ENCODE peak calls at places on chromosomes 12 and 14, in five cellular contexts. M is heart right ventricle, C is upper lobe of right lung, X is psoas muscle, Q is mammary epithelial cell. L is an unnamed sample.

GRCh38 chr14:102279688-102280348 is 25.1 kb downstream of the MOK start:
- DNase-seq in M (no peak), C (no peak), X (no peak), Q (peak; percentile 98), L (no peak)

GRCh38 chr14:66240112-66240511 is 246.1 kb upstream of the CCDC196 start:
- DNase-seq in M (no peak), C (no peak), X (no peak), Q (peak; percentile 27), L (no peak)

GRCh38 chr12:94145231-94145979 is 3.0 kb upstream of the PLXNC1 start:
- DNase-seq in M (no peak), C (no peak), X (no peak), Q (no peak), L (no peak)

GRCh38 chr12:53476769-53477209 is 22.5 kb downstream of the MAP3K12 start:
- DNase-seq in M (no peak), C (no peak), X (no peak), Q (no peak), L (no peak)

GRCh38 chr14:24481622-24482324 is 26.3 kb downstream of the CMA1 start:
- DNase-seq in M (peak; percentile 29), C (peak; percentile 69), X (no peak), Q (peak; percentile 33), L (no peak)

GRCh38 chr14:57486767-57487379 is 6.8 kb downstream of the CCDC198 start:
- DNase-seq in M (no peak), C (no peak), X (no peak), Q (peak; percentile 32), L (no peak)

GRCh38 chr12:11986165-11986564 is 84.6 kb upstream of the BCL2L14 start:
- DNase-seq in M (no peak), C (no peak), X (no peak), Q (no peak), L (no peak)

GRCh38 chr14:95885866-95886265 is 9.2 kb downstream of the TUNAR start:
- DNase-seq in M (no peak), C (no peak), X (no peak), Q (no peak), L (no peak)

GRCh38 chr12:106919910-106920544 is 35.7 kb upstream of the TMEM263 start:
- DNase-seq in M (no peak), C (no peak), X (no peak), Q (no peak), L (no peak)

GRCh38 chr14:72466325-72466724 is 427.6 kb downstream of the DPF3 start:
- DNase-seq in M (no peak), C (no peak), X (no peak), Q (no peak), L (no peak)

GRCh38 chr14:96106891-96107290 is 67.7 kb downstream of the C14orf132 start:
- DNase-seq in M (no peak), C (no peak), X (no peak), Q (no peak), L (no peak)

GRCh38 chr12:33605776-33606175 is 166.2 kb upstream of the SYT10 start:
- DNase-seq in M (no peak), C (no peak), X (no peak), Q (peak; percentile 30), L (no peak)

GRCh38 chr12:88325076-88325827 is 183.1 kb downstream of the TMTC3 start:
- DNase-seq in M (no peak), C (no peak), X (no peak), Q (peak; percentile 93), L (no peak)

GRCh38 chr12:52214421-52214802 is 18.6 kb upstream of the KRT7 start:
- DNase-seq in M (no peak), C (peak; percentile 66), X (no peak), Q (no peak), L (no peak)

GRCh38 chr12:44717612-44718011 is 158.5 kb downstream of the NELL2 start:
- DNase-seq in M (no peak), C (no peak), X (no peak), Q (no peak), L (no peak)

GRCh38 chr12:89181271-89181920 is 170.9 kb downstream of the DUSP6 start:
- DNase-seq in M (no peak), C (no peak), X (no peak), Q (peak; percentile 91), L (no peak)

GRCh38 chr12:119593578-119594398 is at the start of gene TMEM233:
- DNase-seq in M (peak; percentile 23), C (no peak), X (peak; percentile 94), Q (no peak), L (peak; percentile 24)

GRCh38 chr12:30450872-30451271 is 244.8 kb downstream of the IPO8 start:
- DNase-seq in M (no peak), C (no peak), X (no peak), Q (no peak), L (no peak)

GRCh38 chr12:1579626-1580025 is 14.8 kb downstream of the FBXL14 start:
- DNase-seq in M (no peak), C (no peak), X (no peak), Q (no peak), L (no peak)

GRCh38 chr12:1581973-1582708 is 12.2 kb downstream of the FBXL14 start:
- DNase-seq in M (no peak), C (no peak), X (no peak), Q (no peak), L (no peak)

GRCh38 chr12:1580036-1580435 is 14.3 kb downstream of the FBXL14 start:
- DNase-seq in M (no peak), C (no peak), X (no peak), Q (no peak), L (no peak)

GRCh38 chr12:1582709-1583050 is 11.7 kb downstream of the FBXL14 start:
- DNase-seq in M (no peak), C (no peak), X (no peak), Q (no peak), L (no peak)

GRCh38 chr12:1580526-1580925 is 13.9 kb downstream of the FBXL14 start:
- DNase-seq in M (no peak), C (no peak), X (no peak), Q (no peak), L (no peak)
- H3K4me1 ChIP-seq in M (peaks cover 45% of the 10 kb centered on the region), C (peaks cover 10% of the 10 kb centered on the region), X (peaks cover 2% of the 10 kb centered on the region), Q (peaks cover 7% of the 10 kb centered on the region), L (peaks cover 45% of the 10 kb centered on the region)

DNA sequence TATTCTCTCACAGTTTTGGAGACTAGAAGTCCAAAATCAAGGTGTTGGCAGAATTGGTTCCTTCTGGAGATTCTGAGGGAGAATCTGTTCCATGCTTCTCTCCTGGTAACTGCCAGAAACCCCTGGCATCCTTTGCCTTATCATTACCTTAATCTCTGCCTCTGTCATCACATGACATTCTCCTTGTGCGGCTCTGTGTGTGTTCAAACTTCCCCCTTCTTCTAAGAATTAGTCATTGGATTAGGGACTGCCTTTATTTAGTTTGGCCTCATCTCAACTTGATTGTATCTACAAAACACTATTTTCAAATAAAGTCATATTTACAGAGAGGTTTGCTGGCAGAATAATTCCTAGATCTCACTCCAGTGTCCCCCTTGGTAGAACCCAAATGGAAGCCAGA is 68.9 kb downstream of the ZNF641 start:
- DNase-seq in M (no peak), C (no peak), X (no peak), Q (peak; percentile 22), L (no peak)
- H3K27me3 ChIP-seq in M (peaks cover 5% of the 10 kb centered on the region), C (no peaks in the 10 kb centered on the region), X (no peaks in the 10 kb centered on the region), Q (peaks cover 5% of the 10 kb centered on the region), L (no peaks in the 10 kb centered on the region)

DNA sequence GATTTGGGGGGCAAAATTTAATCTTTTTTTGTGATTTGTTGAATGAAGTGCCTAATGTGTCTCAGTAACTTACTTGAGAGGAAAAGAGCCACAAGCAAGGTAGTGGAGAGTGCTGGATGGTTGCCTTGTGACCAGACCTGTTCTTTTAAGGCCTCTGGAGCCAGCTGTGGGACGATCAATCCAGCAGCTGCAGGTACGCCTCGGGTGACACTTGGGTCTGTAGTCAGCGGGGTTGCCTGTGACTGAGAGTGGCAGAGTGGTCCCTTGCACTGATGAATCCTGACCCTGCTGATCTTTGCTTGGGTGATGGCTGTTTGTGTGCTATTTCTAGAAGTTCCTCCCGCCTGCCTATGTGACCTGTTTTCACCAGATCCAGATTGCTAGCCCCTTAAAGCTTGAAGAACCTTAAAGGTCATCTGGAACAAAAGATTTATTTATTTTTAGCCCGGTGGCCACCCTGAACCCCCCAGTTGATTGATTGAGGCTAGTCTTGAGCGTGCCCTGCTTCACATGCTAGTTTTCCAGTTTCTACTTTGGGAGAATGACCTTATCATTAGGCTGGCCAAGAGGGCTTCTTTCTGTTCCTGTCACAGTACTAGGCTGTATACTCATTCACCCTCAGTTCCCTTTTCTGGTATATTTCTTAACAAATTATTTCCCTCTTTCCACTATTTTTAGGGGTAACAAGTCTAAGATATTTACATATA is 23.2 kb downstream of the PRKCH start:
- DNase-seq in M (no peak), C (no peak), X (no peak), Q (no peak), L (no peak)
- H3K4me1 ChIP-seq in M (peaks cover 79% of the 10 kb centered on the region), C (peaks cover 65% of the 10 kb centered on the region), X (peaks cover 26% of the 10 kb centered on the region), Q (peaks cover 16% of the 10 kb centered on the region), L (peaks cover 71% of the 10 kb centered on the region)

DNA sequence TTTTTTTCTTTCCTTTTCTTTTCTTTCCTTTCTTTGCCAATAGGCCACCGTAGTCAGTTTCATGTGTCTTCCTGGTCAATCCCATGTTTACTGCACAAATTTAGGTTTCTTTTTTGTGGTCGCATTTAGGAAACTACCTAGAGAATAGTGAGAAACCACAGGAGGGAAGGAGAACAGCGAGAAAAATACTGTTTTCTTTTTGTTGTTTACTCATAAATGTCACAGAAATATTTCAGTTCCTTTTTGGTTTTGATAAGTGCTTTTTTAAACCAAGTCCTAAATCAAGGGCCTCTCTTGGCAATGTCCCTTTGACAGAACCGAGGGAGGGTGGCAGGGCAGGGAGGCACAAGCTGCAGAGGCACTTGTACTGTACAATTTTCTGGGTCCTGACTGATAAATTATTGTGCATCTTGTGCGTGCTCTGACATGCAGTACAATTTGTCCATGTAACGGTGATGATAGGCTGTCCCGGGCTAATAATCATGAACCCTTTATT is 326.1 kb downstream of the CACNA1C start:
- DNase-seq in M (no peak), C (no peak), X (no peak), Q (no peak), L (no peak)
- H3K27me3 ChIP-seq in M (no peaks in the 10 kb centered on the region), C (no peaks in the 10 kb centered on the region), X (no peaks in the 10 kb centered on the region), Q (no peaks in the 10 kb centered on the region), L (no peaks in the 10 kb centered on the region)

DNA sequence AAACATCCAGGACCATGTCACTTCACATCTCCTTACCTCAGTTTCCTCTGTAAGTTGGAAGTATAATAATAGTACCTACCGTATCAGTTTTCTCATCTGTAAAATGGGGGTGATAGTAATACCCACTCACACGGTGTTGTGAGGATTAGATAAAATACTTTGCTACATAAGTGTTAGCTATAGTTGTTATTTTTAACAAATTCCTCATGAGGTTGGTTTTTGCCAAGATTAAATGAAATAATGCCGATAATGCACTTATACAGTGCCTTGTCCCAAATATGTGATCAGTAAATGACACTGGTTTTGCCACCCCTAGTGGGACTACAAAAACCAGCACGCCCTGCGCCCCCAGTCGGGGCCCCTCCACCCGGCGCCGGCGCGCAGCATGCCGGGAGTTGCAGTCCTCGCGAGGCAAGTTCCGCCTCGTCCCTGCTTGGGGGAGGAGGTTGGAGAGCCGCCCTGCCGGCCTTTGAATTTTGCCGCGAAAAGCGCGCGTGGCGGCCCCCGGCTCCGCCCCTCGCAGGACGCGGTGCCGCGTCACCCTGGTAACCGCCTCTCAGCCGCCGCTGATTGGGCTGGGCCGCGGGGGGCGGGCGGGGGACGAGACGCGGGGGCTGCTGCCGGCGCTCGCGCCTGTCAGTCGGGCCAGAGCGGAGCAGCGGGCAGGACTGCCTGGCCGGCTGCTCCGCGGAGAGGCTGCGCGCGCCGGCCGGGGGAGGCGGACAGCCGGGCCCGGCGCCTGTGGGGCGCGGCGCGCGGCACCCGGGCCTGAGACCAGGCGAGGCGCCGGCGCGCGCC is at the start of gene FAM222A:
- DNase-seq in M (peak; percentile 99), C (peak; percentile 99), X (peak; percentile 99), Q (peak; percentile 95), L (peak; percentile 97)
- H3K4me1 ChIP-seq in M (peaks cover 57% of the 10 kb centered on the region), C (peaks cover 17% of the 10 kb centered on the region), X (peaks cover 34% of the 10 kb centered on the region), Q (peaks cover 5% of the 10 kb centered on the region), L (peaks cover 63% of the 10 kb centered on the region)